ENCODE peak calls at places on chromosomes 12 and 14, in seven cellular contexts. I, W, N, A, T, S and Y are unnamed samples.

GRCh38 chr14:89891055-89891454 is 63.5 kb downstream of the EFCAB11 start:
- DNase-seq in S (no peak), T (no peak), I (no peak), W (no peak), A (no peak), N (no peak), Y (no peak)

GRCh38 chr12:113301811-113302210 is 33.1 kb downstream of the SLC8B1 start:
- DNase-seq in T (no peak), S (no peak), I (no peak), W (no peak), A (no peak), N (no peak), Y (no peak)

GRCh38 chr12:79689477-79690155 is 1.1 kb downstream of the PAWR start:
- DNase-seq in W (peak; percentile 71), T (peak; percentile 70), S (no peak), I (peak; percentile 67), A (peak; percentile 34), N (peak; percentile 36), Y (no peak)

GRCh38 chr14:85554106-85554505 is 24.2 kb downstream of the FLRT2 start:
- DNase-seq in I (no peak), A (no peak), T (no peak), W (no peak), S (no peak), N (no peak), Y (no peak)

GRCh38 chr12:69345742-69346141 is 2.4 kb upstream of the LYZ start:
- DNase-seq in A (no peak), W (no peak), I (no peak), N (no peak), S (no peak), T (no peak), Y (no peak)

GRCh38 chr14:67999693-68000384 is 180.3 kb downstream of the RAD51B start:
- DNase-seq in A (no peak), T (peak; percentile 48), I (no peak), S (peak; percentile 48), N (no peak), W (no peak), Y (no peak)

GRCh38 chr12:94792690-94793089 is 142.3 kb upstream of the TMCC3 start:
- DNase-seq in S (no peak), T (no peak), A (peak; percentile 92), W (no peak), I (no peak), N (no peak), Y (no peak)

GRCh38 chr12:4809449-4810218 is 89.4 kb downstream of the GALNT8 start:
- DNase-seq in A (no peak), N (peak; percentile 20), W (peak; percentile 67), S (no peak), T (no peak), I (no peak), Y (no peak)

GRCh38 chr12:66149702-66150398 is 19.3 kb upstream of the LLPH start:
- DNase-seq in S (no peak), W (peak; percentile 43), N (no peak), A (peak; percentile 93), T (peak; percentile 26), I (no peak), Y (no peak)

GRCh38 chr12:46490635-46491034 is 118.1 kb upstream of the SLC38A2 start:
- DNase-seq in S (no peak), T (peak; percentile 20), W (no peak), I (no peak), A (no peak), N (no peak), Y (no peak)

GRCh38 chr14:73452341-73453191 is 5.8 kb downstream of the NUMB start:
- DNase-seq in S (no peak), A (peak; percentile 13), T (peak; percentile 78), I (no peak), N (no peak), W (no peak), Y (no peak)

GRCh38 chr12:6345319-6346071 is 3.6 kb upstream of the TNFRSF1A start:
- DNase-seq in T (peak; percentile 94), S (peak; percentile 85), N (no peak), W (no peak), A (peak; percentile 74), I (no peak), Y (no peak)

GRCh38 chr12:57148469-57149308 is 1.3 kb upstream of the LRP1-AS start:
- DNase-seq in N (no peak), I (no peak), A (peak; percentile 72), S (no peak), W (no peak), T (no peak), Y (no peak)

GRCh38 chr12:11759894-11760293 is 110.4 kb downstream of the ETV6 start:
- DNase-seq in N (no peak), I (no peak), S (no peak), A (no peak), T (no peak), W (no peak), Y (no peak)

GRCh38 chr12:115871714-115872113 is 405.8 kb downstream of the MED13L start:
- DNase-seq in N (peak; percentile 21), A (no peak), S (peak; percentile 58), T (no peak), W (peak; percentile 86), I (no peak), Y (no peak)

GRCh38 chr14:61132894-61133293 is 148.2 kb downstream of the TMEM30B start:
- DNase-seq in I (no peak), N (no peak), A (peak; percentile 34), T (no peak), S (no peak), W (no peak), Y (no peak)

GRCh38 chr12:56545023-56545604 is 23.5 kb downstream of the RBMS2 start:
- DNase-seq in A (no peak), W (no peak), N (no peak), I (no peak), T (no peak), S (no peak), Y (no peak)

GRCh38 chr14:88588081-88588480 is 25.2 kb downstream of the ZC3H14 start:
- DNase-seq in T (no peak), A (no peak), I (no peak), N (no peak), W (no peak), S (no peak), Y (no peak)

GRCh38 chr12:130546494-130546893 is 169.6 kb downstream of the RIMBP2 start:
- DNase-seq in S (no peak), N (no peak), A (no peak), W (no peak), I (no peak), T (no peak), Y (no peak)

GRCh38 chr14:97177016-97177415 is 379.8 kb downstream of the VRK1 start:
- DNase-seq in S (peak; percentile 69), N (no peak), T (no peak), I (no peak), W (peak; percentile 64), A (peak; percentile 15), Y (peak; percentile 85)

DNA sequence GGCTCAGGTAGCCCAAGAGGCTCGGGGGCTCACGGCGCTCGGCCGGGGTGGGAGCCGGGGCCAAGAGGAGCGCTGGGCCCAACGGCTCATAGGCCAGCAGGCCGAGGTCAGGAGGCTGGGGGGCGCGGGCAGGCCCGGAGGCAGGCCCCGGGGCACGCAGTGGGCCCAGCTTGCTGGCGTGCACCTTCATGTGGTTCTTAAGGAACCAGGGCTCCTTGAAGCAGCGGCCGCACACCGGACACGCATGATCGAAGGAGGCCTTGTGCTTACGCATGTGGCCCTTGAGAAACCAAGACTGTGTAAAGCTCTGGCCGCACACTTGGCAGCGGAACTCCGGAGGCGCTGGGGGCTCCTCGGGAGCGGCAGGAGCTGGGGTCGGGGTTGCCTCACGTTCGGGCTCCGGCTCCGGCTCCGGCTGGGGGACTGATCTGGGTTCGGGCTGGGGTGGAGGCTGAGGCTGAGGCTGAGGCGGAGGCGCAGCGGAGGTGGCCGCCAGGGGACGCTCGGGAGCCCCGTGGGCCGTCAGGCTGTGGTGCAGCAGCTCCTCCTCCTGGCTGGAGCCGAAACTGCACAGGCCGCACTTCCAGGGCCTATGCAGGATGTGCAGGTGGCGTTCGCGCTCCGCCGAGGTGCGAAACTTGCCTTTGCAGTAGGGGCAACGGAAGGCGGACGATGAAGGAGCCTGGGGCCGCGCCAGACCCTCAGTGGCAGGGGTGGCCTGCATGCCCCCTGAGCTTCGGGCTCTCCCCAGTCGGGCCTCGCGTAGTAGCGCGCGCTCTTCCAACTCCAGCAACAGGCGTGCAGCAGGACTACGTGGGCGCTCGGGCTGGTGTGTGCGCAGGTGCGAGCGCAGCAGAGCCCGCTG is 6.1 kb downstream of the ZNF219 start:
- DNase-seq in I (peak; percentile 77), W (peak; percentile 91), N (peak; percentile 97), S (peak; percentile 40), T (peak; percentile 68), A (peak; percentile 82), Y (no peak)
- TF ChIP-seq POLR2AphosphoS5 in I (peak; percentile 67), W (peak; percentile 53), N (no peak), S (peak; percentile 18), T (no peak), A (peak; percentile 58), Y (peak; percentile 48)

GRCh38 chr12:10722905-10723866 is at the start of gene YBX3:
- DNase-seq in T (peak; percentile 84), N (peak; percentile 68), W (peak; percentile 86), I (peak; percentile 89), A (peak; percentile 81), S (peak; percentile 66), Y (peak; percentile 97)
- TF ChIP-seq POLR2AphosphoS5 in T (peak; percentile 72), N (no peak), W (peak; percentile 69), I (peak; percentile 77), A (peak; percentile 14), S (peak; percentile 92), Y (peak; percentile 84)

DNA sequence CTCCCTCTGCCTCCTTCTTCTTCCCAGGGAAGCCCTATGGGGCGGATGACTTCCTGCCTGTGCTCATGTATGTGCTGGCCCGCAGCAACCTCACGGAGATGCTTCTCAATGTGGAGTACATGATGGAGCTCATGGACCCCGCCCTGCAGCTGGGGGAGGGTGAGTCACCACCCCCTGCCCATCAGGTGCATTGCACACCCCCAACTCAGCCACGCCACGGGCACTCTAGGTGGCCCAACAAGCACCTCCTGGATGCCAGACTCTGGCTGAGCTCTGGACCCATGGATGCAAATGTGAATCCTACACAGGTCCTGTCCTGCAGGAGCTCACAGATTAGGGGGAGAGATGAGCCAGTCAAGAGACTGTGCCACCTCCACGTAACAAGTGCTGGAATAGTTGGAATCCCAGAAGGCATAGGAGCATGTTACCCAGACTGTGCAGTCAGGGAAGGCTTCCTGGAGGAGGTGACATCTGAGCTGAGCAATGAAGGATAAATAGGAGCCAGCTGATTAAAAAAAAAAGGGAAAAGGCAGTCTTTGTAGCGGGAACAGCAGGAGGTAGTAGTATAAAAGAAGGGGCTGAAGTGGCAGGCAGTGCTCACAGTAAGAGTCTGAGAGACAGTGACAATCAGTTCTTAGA is 71.9 kb downstream of the LGMN start:
- DNase-seq in I (no peak), W (no peak), N (no peak), T (no peak), S (no peak), A (no peak), Y (no peak)
- TF ChIP-seq POLR2AphosphoS5 in I (no peak), W (no peak), N (no peak), T (no peak), S (no peak), A (no peak), Y (no peak)

DNA sequence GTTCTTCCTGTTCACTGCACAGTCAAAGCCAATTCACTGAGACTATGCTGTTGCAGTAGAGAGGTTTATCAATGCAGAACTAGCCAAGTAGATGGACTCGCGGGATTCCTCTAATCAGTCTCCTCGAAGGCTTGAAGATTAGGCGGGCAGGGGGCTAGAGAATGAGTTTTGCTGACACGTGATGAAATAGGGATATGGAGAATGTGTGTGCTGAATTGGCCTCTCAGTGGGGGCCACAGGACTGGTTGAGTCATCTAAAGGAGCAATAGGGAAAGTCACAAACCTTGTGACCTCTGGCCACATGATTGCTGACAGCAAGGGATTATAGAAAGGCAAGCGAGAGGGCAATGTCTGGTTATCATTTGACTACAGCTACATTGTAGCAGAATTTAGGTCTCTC is 12.7 kb downstream of the MIPOL1 start:
- DNase-seq in I (no peak), S (no peak), N (no peak), T (no peak), W (no peak), A (no peak), Y (no peak)
- TF ChIP-seq POLR2AphosphoS5 in I (no peak), S (no peak), N (no peak), T (no peak), W (no peak), A (no peak), Y (no peak)